ENCODE peak calls at places on chromosome 3, in five cellular contexts. U is AG09319, V is lung microvascular endothelial cell, B is tibial nerve, T is T-cell. O is an unnamed sample.

GRCh38 chr3:116001063-116001765 is 377.9 kb downstream of the GAP43 start:
- DNase-seq in U (no peak), B (no peak), T (no peak), V (no peak), O (no peak)

GRCh38 chr3:188319569-188319968 is 165.6 kb downstream of the LPP start:
- DNase-seq in V (peak), U (no peak), B (no peak), T (no peak), O (no peak)

GRCh38 chr3:71317749-71318458 is 265.6 kb downstream of the FOXP1 start:
- DNase-seq in V (no peak), B (no peak), U (no peak), T (no peak), O (no peak)

GRCh38 chr3:141000027-141000663 is 51.0 kb upstream of the SPSB4 start:
- DNase-seq in T (no peak), V (peak), U (peak), B (peak), O (peak)

GRCh38 chr3:31410411-31410810 is 122.3 kb upstream of the STT3B start:
- DNase-seq in V (no peak), T (no peak), B (no peak), U (no peak), O (no peak)

GRCh38 chr3:66406186-66406585 is 94.6 kb downstream of the LRIG1 start:
- DNase-seq in V (no peak), T (no peak), B (no peak), U (no peak), O (no peak)

GRCh38 chr3:106745344-106746168 is 631.7 kb upstream of the CCDC54 start:
- DNase-seq in T (no peak), U (no peak), V (peak), B (no peak), O (no peak)

GRCh38 chr3:192129586-192129985 is 597.8 kb downstream of the FGF12 start:
- DNase-seq in B (no peak), V (no peak), U (no peak), T (no peak), O (no peak)

GRCh38 chr3:19811689-19812088 is 122.3 kb downstream of the EFHB start:
- DNase-seq in U (no peak), T (no peak), V (no peak), B (no peak), O (no peak)

GRCh38 chr3:145727416-145727930 is 433.5 kb downstream of the PLOD2 start:
- DNase-seq in T (no peak), V (no peak), B (no peak), U (no peak), O (no peak)

GRCh38 chr3:113953677-113954076 is 5.9 kb downstream of the ZDHHC23 start:
- DNase-seq in U (no peak), V (peak), B (no peak), T (no peak), O (no peak)

GRCh38 chr3:58998476-58999117 is 51.2 kb downstream of the CFAP20DC start:
- DNase-seq in V (peak), B (no peak), U (peak), T (no peak), O (no peak)

GRCh38 chr3:123489400-123490004 is 40.6 kb upstream of the ADCY5 start:
- DNase-seq in B (peak), T (no peak), V (peak), U (peak), O (peak)

GRCh38 chr3:42025388-42026138 is 63.7 kb upstream of the ULK4 start:
- DNase-seq in B (peak), V (peak), T (no peak), U (peak), O (peak)

GRCh38 chr3:120678984-120679383 is 3.1 kb downstream of the HGD start:
- DNase-seq in U (no peak), T (no peak), V (no peak), B (no peak), O (no peak)

O was measured in occipital lobe.